ENCODE peak calls at places on chromosomes 11 and 22, in six cellular contexts. S, A, Y, Q, M and T are unnamed samples.
A peak's percentile ranks its signal among the peaks of the same experiment; 100 is the strongest.

GRCh38 chr22:38033522-38034277 is 23.5 kb upstream of the PICK1 start:
- DNase-seq in A (no peak), S (no peak), Y (no peak), M (no peak), Q (no peak), T (no peak)

GRCh38 chr11:22263613-22264012 is 70.7 kb downstream of the ANO5 start:
- DNase-seq in M (no peak), A (no peak), Y (no peak), S (no peak), Q (no peak), T (no peak)

GRCh38 chr11:1258401-1259075 is 35.7 kb downstream of the MUC5B start:
- DNase-seq in M (no peak), S (no peak), Y (no peak), A (no peak), Q (no peak), T (no peak)

GRCh38 chr11:30789270-30789669 is 203.1 kb upstream of the MPPED2 start:
- DNase-seq in A (peak; percentile 84), M (no peak), Y (no peak), S (no peak), Q (no peak), T (no peak)

GRCh38 chr22:47201996-47202818 is 439.8 kb downstream of the TBC1D22A start:
- DNase-seq in Y (no peak), Q (peak; percentile 63), A (no peak), S (no peak), M (no peak), T (no peak)

GRCh38 chr11:67420646-67421420 is 5.4 kb downstream of the CARNS1 start:
- DNase-seq in Q (peak; percentile 99), S (peak; percentile 97), A (peak; percentile 81), M (peak; percentile 99), Y (peak; percentile 74), T (peak; percentile 88)

GRCh38 chr11:43646767-43647166 is 33.8 kb upstream of the HSD17B12 start:
- DNase-seq in S (no peak), Q (no peak), A (no peak), M (no peak), Y (no peak), T (no peak)

GRCh38 chr11:9002920-9003572 is 755 bp downstream of the NRIP3 start:
- DNase-seq in Y (no peak), S (no peak), M (no peak), Q (no peak), A (no peak), T (no peak)

GRCh38 chr11:113176561-113176960 is 137.8 kb upstream of the TTC12 start:
- DNase-seq in S (no peak), A (peak; percentile 73), Q (no peak), Y (no peak), M (no peak), T (no peak)

GRCh38 chr22:48675828-48676145 is 1151.9 kb downstream of the BRD1 start:
- DNase-seq in M (no peak), Y (no peak), A (no peak), S (no peak), Q (no peak), T (no peak)

GRCh38 chr11:114326151-114326550 is 30.0 kb downstream of the NNMT start:
- DNase-seq in A (no peak), M (no peak), Y (no peak), Q (no peak), S (no peak), T (no peak)

GRCh38 chr11:608751-609354 is 6.9 kb downstream of the IRF7 start:
- DNase-seq in M (no peak), S (no peak), A (no peak), Y (no peak), Q (no peak), T (no peak)

GRCh38 chr11:66131937-66132632 is 62.0 kb downstream of the PACS1 start:
- DNase-seq in M (no peak), Y (no peak), S (no peak), Q (no peak), A (no peak), T (no peak)

GRCh38 chr22:49334976-49335375 is 492.7 kb downstream of the BRD1 start:
- DNase-seq in S (no peak), Q (peak; percentile 51), M (no peak), A (no peak), Y (no peak), T (no peak)

GRCh38 chr11:83087035-83087434 is 15.3 kb upstream of the RAB30 start:
- DNase-seq in S (no peak), M (no peak), Y (no peak), Q (no peak), A (no peak), T (no peak)

GRCh38 chr11:12968101-12968500 is 41.0 kb upstream of the RASSF10 start:
- DNase-seq in A (no peak), M (no peak), Q (no peak), Y (no peak), S (no peak), T (no peak)

GRCh38 chr11:75553889-75554257 is 8.2 kb upstream of the SERPINH1 start:
- DNase-seq in Y (no peak), Q (no peak), S (no peak), M (no peak), A (no peak), T (no peak)

GRCh38 chr11:8567597-8568198 is 26.3 kb downstream of the STK33 start:
- DNase-seq in M (no peak), Y (no peak), Q (no peak), S (no peak), A (peak; percentile 3), T (no peak)

GRCh38 chr11:101723371-101723770 is 139.6 kb upstream of the TRPC6 start:
- DNase-seq in Q (no peak), A (no peak), M (no peak), Y (no peak), S (no peak), T (no peak)

GRCh38 chr11:12359761-12360160 is 17.6 kb upstream of the PARVA start:
- DNase-seq in Y (no peak), S (no peak), Q (no peak), M (no peak), A (peak; percentile 27), T (no peak)

GRCh38 chr11:125925247-125925740 is 20.6 kb upstream of the VSIG10L2 start:
- DNase-seq in Y (no peak), M (peak; percentile 42), S (no peak), Q (no peak), A (no peak), T (no peak)

GRCh38 chr11:206002-206384 is 1.2 kb downstream of the BET1L start:
- DNase-seq in S (no peak), M (peak; percentile 29), A (no peak), Q (peak; percentile 72), Y (no peak), T (no peak)

GRCh38 chr22:49508561-49508960 is 319.1 kb downstream of the BRD1 start:
- DNase-seq in Q (no peak), Y (no peak), M (no peak), S (no peak), A (no peak), T (no peak)

DNA sequence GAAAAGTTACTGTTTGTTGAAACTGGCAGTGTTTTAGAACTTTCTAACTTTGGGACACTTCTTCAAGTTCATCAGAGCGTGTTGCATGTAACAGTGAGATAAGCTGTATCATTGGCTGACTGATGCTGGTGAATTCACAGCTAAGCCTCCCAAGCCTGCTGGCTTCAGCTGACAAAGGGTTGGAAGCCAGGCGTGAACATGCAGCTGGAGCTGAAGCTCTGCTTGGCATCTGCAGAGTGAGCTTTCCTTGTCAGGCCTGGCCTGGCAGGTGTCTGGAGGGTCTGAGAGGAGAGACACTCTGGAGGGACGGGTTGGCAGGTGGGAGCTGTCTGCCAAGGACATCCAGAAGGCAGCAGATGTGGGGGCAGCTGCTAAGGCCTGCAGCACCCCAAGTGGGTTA is 1.5 kb downstream of the AMPD3 start:
- DNase-seq in Q (no peak), A (no peak), Y (no peak), S (no peak), M (no peak), T (peak; percentile 59)
- H3K4me3 ChIP-seq in Q (no peak overlapping the region), A (peak overlapping the region; percentile 47), Y (peak overlapping the region; percentile 56), S (peak overlapping the region; percentile 77), M (no peak overlapping the region), T (peak overlapping the region; percentile 71)

GRCh38 chr22:19942886-19943664 is 1.5 kb upstream of the TXNRD2 start:
- DNase-seq in S (no peak), M (peak; percentile 33), Y (no peak), Q (no peak), A (peak; percentile 92), T (no peak)
- H3K4me3 ChIP-seq in S (peak overlapping the region; percentile 87), M (no peak overlapping the region), Y (peak overlapping the region; percentile 97), Q (peak overlapping the region; percentile 54), A (peak overlapping the region; percentile 91), T (peak overlapping the region; percentile 99)

GRCh38 chr11:96114178-96115070 is 190.5 kb upstream of the MTMR2 start:
- DNase-seq in S (no peak), M (no peak), A (no peak), Q (no peak), Y (no peak), T (no peak)
- H3K4me3 ChIP-seq in S (no peak overlapping the region), M (no peak overlapping the region), A (no peak overlapping the region), Q (no peak overlapping the region), Y (no peak overlapping the region), T (no peak overlapping the region)

GRCh38 chr11:119307974-119308373 is 9.0 kb downstream of the MCAM start:
- DNase-seq in M (no peak), S (no peak), Q (no peak), A (no peak), Y (no peak), T (no peak)

GRCh38 chr11:119306373-119306890 is 10.5 kb downstream of the MCAM start:
- DNase-seq in M (no peak), A (peak; percentile 76), Y (no peak), Q (peak; percentile 79), S (peak; percentile 49), T (peak; percentile 59)

GRCh38 chr11:119309411-119309810 is 7.5 kb downstream of the MCAM start:
- DNase-seq in M (no peak), Q (no peak), A (no peak), S (no peak), Y (no peak), T (no peak)

GRCh38 chr11:119305556-119306372 is 11.2 kb downstream of the MCAM start:
- DNase-seq in A (no peak), Q (no peak), S (peak; percentile 16), Y (no peak), M (no peak), T (no peak)

DNA sequence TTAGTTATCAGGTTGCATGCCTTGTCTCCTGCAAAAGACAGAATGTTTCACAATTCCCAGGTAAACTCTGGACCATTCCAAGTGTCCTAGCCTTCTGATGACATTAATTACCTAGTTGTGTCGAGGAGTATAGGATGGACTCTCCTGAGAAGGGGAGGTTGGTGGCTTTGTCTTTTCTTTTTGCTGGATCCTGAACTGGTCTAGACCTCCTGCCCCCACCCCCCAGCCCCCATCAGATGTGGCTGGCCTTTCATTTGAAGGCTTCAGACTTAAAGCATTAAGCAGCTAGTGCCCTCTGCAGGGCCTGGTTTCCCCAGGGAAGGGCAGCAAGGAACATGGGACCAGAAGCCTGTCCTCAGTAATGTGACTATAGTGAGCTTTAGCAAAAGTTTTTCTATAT is 9.7 kb downstream of the MCAM start:
- DNase-seq in Y (no peak), A (no peak), M (no peak), S (no peak), Q (no peak), T (no peak)
- H3K4me3 ChIP-seq in Y (no peak overlapping the region), A (no peak overlapping the region), M (no peak overlapping the region), S (no peak overlapping the region), Q (no peak overlapping the region), T (no peak overlapping the region)

GRCh38 chr22:18101536-18101935 is 9.1 kb upstream of the TUBA8 start:
- DNase-seq in A (no peak), M (no peak), S (no peak), Q (peak; percentile 4), Y (no peak), T (no peak)
- H3K4me3 ChIP-seq in A (no peak overlapping the region), M (no peak overlapping the region), S (no peak overlapping the region), Q (no peak overlapping the region), Y (no peak overlapping the region), T (no peak overlapping the region)

GRCh38 chr22:23218053-23218866 is 38.0 kb downstream of the BCR start:
- DNase-seq in M (no peak), Q (peak; percentile 73), Y (no peak), S (no peak), A (no peak), T (no peak)
- H3K4me3 ChIP-seq in M (no peak overlapping the region), Q (no peak overlapping the region), Y (no peak overlapping the region), S (no peak overlapping the region), A (no peak overlapping the region), T (peak overlapping the region; percentile 62)